ENCODE peak calls at places on chromosomes 5 and 9, in seven cellular contexts. One of them, this sample, is unnamed.

GRCh38 chr5:5581080-5581479 is 158.6 kb downstream of the ICE1 start:
- DNase-seq in mesenchymal stem cell: no peak
- DNase-seq in H1: no peak
- DNase-seq in IMR-90: no peak
- DNase-seq in trophoblast cell: no peak
- DNase-seq in mesendoderm: no peak
- DNase-seq in neuronal stem cell: no peak
- DNase-seq in this sample: no peak

GRCh38 chr9:75382126-75382525 is 293.8 kb downstream of the OSTF1 start:
- DNase-seq in mesendoderm: no peak
- DNase-seq in IMR-90: no peak
- DNase-seq in H1: no peak
- DNase-seq in neuronal stem cell: no peak
- DNase-seq in mesenchymal stem cell: no peak
- DNase-seq in trophoblast cell: peak; percentile 37
- DNase-seq in this sample: no peak

GRCh38 chr9:122383992-122384461 is 13.2 kb downstream of the PTGS1 start:
- DNase-seq in neuronal stem cell: no peak
- DNase-seq in mesenchymal stem cell: no peak
- DNase-seq in IMR-90: peak; percentile 61
- DNase-seq in mesendoderm: no peak
- DNase-seq in trophoblast cell: no peak
- DNase-seq in H1: no peak
- DNase-seq in this sample: no peak

GRCh38 chr9:18829858-18830257 is 203.2 kb downstream of the SAXO1 start:
- DNase-seq in IMR-90: peak; percentile 15
- DNase-seq in neuronal stem cell: no peak
- DNase-seq in mesendoderm: no peak
- DNase-seq in trophoblast cell: no peak
- DNase-seq in H1: no peak
- DNase-seq in mesenchymal stem cell: no peak
- DNase-seq in this sample: no peak

GRCh38 chr9:96875460-96876142 is 21.3 kb upstream of the ZNF782 start:
- DNase-seq in trophoblast cell: peak; percentile 75
- DNase-seq in IMR-90: peak; percentile 68
- DNase-seq in mesendoderm: peak; percentile 99
- DNase-seq in mesenchymal stem cell: peak; percentile 72
- DNase-seq in H1: peak; percentile 93
- DNase-seq in neuronal stem cell: peak; percentile 88
- DNase-seq in this sample: peak; percentile 97

GRCh38 chr5:127997131-127997775 is 86.3 kb upstream of the SLC12A2 start:
- DNase-seq in H1: no peak
- DNase-seq in mesenchymal stem cell: no peak
- DNase-seq in trophoblast cell: no peak
- DNase-seq in IMR-90: no peak
- DNase-seq in mesendoderm: peak; percentile 12
- DNase-seq in neuronal stem cell: no peak
- DNase-seq in this sample: no peak

GRCh38 chr5:20231040-20231439 is 243.0 kb upstream of the CDH18 start:
- DNase-seq in H1: no peak
- DNase-seq in mesenchymal stem cell: no peak
- DNase-seq in trophoblast cell: no peak
- DNase-seq in neuronal stem cell: no peak
- DNase-seq in mesendoderm: no peak
- DNase-seq in IMR-90: peak; percentile 0
- DNase-seq in this sample: no peak

GRCh38 chr9:5784526-5785315 is 48.2 kb downstream of the ERMP1 start:
- DNase-seq in mesendoderm: peak; percentile 53
- DNase-seq in neuronal stem cell: no peak
- DNase-seq in mesenchymal stem cell: peak; percentile 80
- DNase-seq in IMR-90: no peak
- DNase-seq in trophoblast cell: peak; percentile 52
- DNase-seq in H1: no peak
- DNase-seq in this sample: no peak

GRCh38 chr9:128998462-128998861 is 29.7 kb downstream of the SH3GLB2 start:
- DNase-seq in neuronal stem cell: no peak
- DNase-seq in mesenchymal stem cell: no peak
- DNase-seq in IMR-90: no peak
- DNase-seq in trophoblast cell: no peak
- DNase-seq in mesendoderm: no peak
- DNase-seq in H1: no peak
- DNase-seq in this sample: no peak

GRCh38 chr9:98584059-98584458 is 124.7 kb downstream of the GABBR2 start:
- DNase-seq in neuronal stem cell: no peak
- DNase-seq in trophoblast cell: no peak
- DNase-seq in mesendoderm: no peak
- DNase-seq in IMR-90: no peak
- DNase-seq in mesenchymal stem cell: no peak
- DNase-seq in H1: no peak
- DNase-seq in this sample: no peak

GRCh38 chr9:124054671-124055212 is 43.2 kb downstream of the LHX2 start:
- DNase-seq in H1: no peak
- DNase-seq in mesenchymal stem cell: peak; percentile 91
- DNase-seq in neuronal stem cell: no peak
- DNase-seq in IMR-90: peak; percentile 90
- DNase-seq in trophoblast cell: peak; percentile 68
- DNase-seq in mesendoderm: peak; percentile 53
- DNase-seq in this sample: no peak

GRCh38 chr9:14301582-14301981 is 12.4 kb downstream of the NFIB start:
- DNase-seq in mesendoderm: peak; percentile 69
- DNase-seq in mesenchymal stem cell: no peak
- DNase-seq in H1: no peak
- DNase-seq in neuronal stem cell: no peak
- DNase-seq in IMR-90: no peak
- DNase-seq in trophoblast cell: no peak
- DNase-seq in this sample: no peak

GRCh38 chr9:92734931-92735906 is 29.4 kb downstream of the BICD2 start:
- DNase-seq in trophoblast cell: peak; percentile 84
- DNase-seq in H1: no peak
- DNase-seq in neuronal stem cell: no peak
- DNase-seq in mesenchymal stem cell: no peak
- DNase-seq in IMR-90: no peak
- DNase-seq in mesendoderm: no peak
- DNase-seq in this sample: peak; percentile 23

GRCh38 chr5:126745259-126745992 is 31.5 kb upstream of the LMNB1 start:
- DNase-seq in mesenchymal stem cell: no peak
- DNase-seq in H1: no peak
- DNase-seq in neuronal stem cell: no peak
- DNase-seq in trophoblast cell: peak; percentile 97
- DNase-seq in IMR-90: no peak
- DNase-seq in mesendoderm: peak; percentile 96
- DNase-seq in this sample: peak; percentile 39

GRCh38 chr9:36174731-36175130 is 5.5 kb downstream of the CCIN start:
- DNase-seq in mesendoderm: peak; percentile 57
- DNase-seq in mesenchymal stem cell: no peak
- DNase-seq in trophoblast cell: peak; percentile 89
- DNase-seq in neuronal stem cell: no peak
- DNase-seq in H1: no peak
- DNase-seq in IMR-90: no peak
- DNase-seq in this sample: no peak

GRCh38 chr9:107932036-107932435 is 442.5 kb upstream of the KLF4 start:
- DNase-seq in mesenchymal stem cell: peak; percentile 73
- DNase-seq in neuronal stem cell: no peak
- DNase-seq in trophoblast cell: peak; percentile 46
- DNase-seq in mesendoderm: no peak
- DNase-seq in H1: no peak
- DNase-seq in IMR-90: peak; percentile 72
- DNase-seq in this sample: no peak

GRCh38 chr5:14039063-14039462 is 94.6 kb upstream of the DNAH5 start:
- DNase-seq in neuronal stem cell: no peak
- DNase-seq in mesenchymal stem cell: peak; percentile 46
- DNase-seq in trophoblast cell: peak; percentile 69
- DNase-seq in H1: no peak
- DNase-seq in IMR-90: peak; percentile 51
- DNase-seq in mesendoderm: no peak
- DNase-seq in this sample: no peak

GRCh38 chr5:172577510-172577909 is 63.6 kb upstream of the NEURL1B start:
- DNase-seq in mesendoderm: no peak
- DNase-seq in trophoblast cell: no peak
- DNase-seq in neuronal stem cell: no peak
- DNase-seq in mesenchymal stem cell: no peak
- DNase-seq in H1: no peak
- DNase-seq in IMR-90: no peak
- DNase-seq in this sample: no peak

GRCh38 chr9:92223758-92224157 is 69.7 kb downstream of the IARS1 start:
- DNase-seq in mesenchymal stem cell: no peak
- DNase-seq in IMR-90: no peak
- DNase-seq in neuronal stem cell: no peak
- DNase-seq in H1: no peak
- DNase-seq in mesendoderm: no peak
- DNase-seq in trophoblast cell: no peak
- DNase-seq in this sample: no peak

GRCh38 chr9:77457916-77458592 is 190.1 kb downstream of the GNA14 start:
- DNase-seq in H1: peak; percentile 77
- DNase-seq in mesenchymal stem cell: peak; percentile 75
- DNase-seq in IMR-90: peak; percentile 60
- DNase-seq in mesendoderm: peak; percentile 86
- DNase-seq in neuronal stem cell: peak; percentile 70
- DNase-seq in trophoblast cell: peak; percentile 85
- DNase-seq in this sample: peak; percentile 80

GRCh38 chr5:51468196-51468595 is 84.9 kb downstream of the ISL1 start:
- DNase-seq in H1: no peak
- DNase-seq in mesenchymal stem cell: peak; percentile 65
- DNase-seq in IMR-90: no peak
- DNase-seq in trophoblast cell: peak; percentile 0
- DNase-seq in mesendoderm: no peak
- DNase-seq in neuronal stem cell: no peak
- DNase-seq in this sample: no peak

GRCh38 chr5:354581-355378 is 33.3 kb downstream of the AHRR start:
- DNase-seq in mesendoderm: no peak
- DNase-seq in trophoblast cell: no peak
- DNase-seq in H1: no peak
- DNase-seq in mesenchymal stem cell: no peak
- DNase-seq in IMR-90: no peak
- DNase-seq in neuronal stem cell: no peak
- DNase-seq in this sample: peak; percentile 19

GRCh38 chr9:70935856-70936255 is 185.6 kb downstream of the TRPM3 start:
- DNase-seq in neuronal stem cell: no peak
- DNase-seq in IMR-90: no peak
- DNase-seq in H1: no peak
- DNase-seq in trophoblast cell: no peak
- DNase-seq in mesenchymal stem cell: no peak
- DNase-seq in mesendoderm: no peak
- DNase-seq in this sample: no peak

GRCh38 chr5:176594554-176594953 is 15.4 kb downstream of the GPRIN1 start:
- DNase-seq in trophoblast cell: no peak
- DNase-seq in H1: no peak
- DNase-seq in neuronal stem cell: no peak
- DNase-seq in mesenchymal stem cell: no peak
- DNase-seq in IMR-90: no peak
- DNase-seq in mesendoderm: no peak
- DNase-seq in this sample: no peak

GRCh38 chr9:35407846-35408245 is 82.1 kb upstream of the RUSC2 start:
- DNase-seq in mesenchymal stem cell: no peak
- DNase-seq in mesendoderm: no peak
- DNase-seq in IMR-90: no peak
- DNase-seq in neuronal stem cell: no peak
- DNase-seq in trophoblast cell: no peak
- DNase-seq in H1: no peak
- DNase-seq in this sample: no peak

GRCh38 chr9:111078391-111079038 is 40.2 kb upstream of the LPAR1 start:
- DNase-seq in mesenchymal stem cell: peak; percentile 15
- DNase-seq in trophoblast cell: peak; percentile 12
- DNase-seq in H1: no peak
- DNase-seq in neuronal stem cell: no peak
- DNase-seq in IMR-90: peak; percentile 58
- DNase-seq in mesendoderm: no peak
- DNase-seq in this sample: no peak

GRCh38 chr9:111076519-111076918 is 38.2 kb upstream of the LPAR1 start:
- DNase-seq in neuronal stem cell: no peak
- DNase-seq in mesenchymal stem cell: no peak
- DNase-seq in mesendoderm: no peak
- DNase-seq in IMR-90: no peak
- DNase-seq in trophoblast cell: no peak
- DNase-seq in H1: no peak
- DNase-seq in this sample: no peak

GRCh38 chr9:111076043-111076442 is 37.8 kb upstream of the LPAR1 start:
- DNase-seq in mesenchymal stem cell: no peak
- DNase-seq in IMR-90: no peak
- DNase-seq in mesendoderm: no peak
- DNase-seq in neuronal stem cell: no peak
- DNase-seq in H1: no peak
- DNase-seq in trophoblast cell: no peak
- DNase-seq in this sample: no peak

GRCh38 chr9:111069233-111069632 is 31.0 kb upstream of the LPAR1 start:
- DNase-seq in IMR-90: no peak
- DNase-seq in neuronal stem cell: no peak
- DNase-seq in trophoblast cell: no peak
- DNase-seq in H1: no peak
- DNase-seq in mesendoderm: no peak
- DNase-seq in mesenchymal stem cell: no peak
- DNase-seq in this sample: no peak

GRCh38 chr9:111074395-111074794 is 36.1 kb upstream of the LPAR1 start:
- DNase-seq in mesenchymal stem cell: no peak
- DNase-seq in mesendoderm: peak; percentile 5
- DNase-seq in IMR-90: no peak
- DNase-seq in neuronal stem cell: no peak
- DNase-seq in trophoblast cell: no peak
- DNase-seq in H1: no peak
- DNase-seq in this sample: no peak
- H3K79me1 ChIP-seq in mesenchymal stem cell: no peaks in the 10 kb centered on the region
- H3K79me1 ChIP-seq in mesendoderm: no peaks in the 10 kb centered on the region
- H3K79me1 ChIP-seq in IMR-90: no peaks in the 10 kb centered on the region
- H3K79me1 ChIP-seq in neuronal stem cell: peaks cover 2% of the 10 kb centered on the region
- H3K79me1 ChIP-seq in trophoblast cell: no peaks in the 10 kb centered on the region
- H3K79me1 ChIP-seq in H1: no peaks in the 10 kb centered on the region
- H3K79me1 ChIP-seq in this sample: no peaks in the 10 kb centered on the region

GRCh38 chr5:102855684-102856373 is 100.7 kb downstream of the PAM start:
- DNase-seq in trophoblast cell: no peak
- DNase-seq in mesendoderm: no peak
- DNase-seq in mesenchymal stem cell: no peak
- DNase-seq in H1: no peak
- DNase-seq in IMR-90: no peak
- DNase-seq in neuronal stem cell: no peak
- DNase-seq in this sample: no peak
- H3K4me2 ChIP-seq in trophoblast cell: no peak overlapping the region
- H3K4me2 ChIP-seq in mesendoderm: no peak overlapping the region
- H3K4me2 ChIP-seq in mesenchymal stem cell: no peak overlapping the region
- H3K4me2 ChIP-seq in H1: no peak overlapping the region
- H3K4me2 ChIP-seq in IMR-90: peak overlapping the region; percentile 36
- H3K4me2 ChIP-seq in neuronal stem cell: no peak overlapping the region
- H3K4me2 ChIP-seq in this sample: no peak overlapping the region

DNA sequence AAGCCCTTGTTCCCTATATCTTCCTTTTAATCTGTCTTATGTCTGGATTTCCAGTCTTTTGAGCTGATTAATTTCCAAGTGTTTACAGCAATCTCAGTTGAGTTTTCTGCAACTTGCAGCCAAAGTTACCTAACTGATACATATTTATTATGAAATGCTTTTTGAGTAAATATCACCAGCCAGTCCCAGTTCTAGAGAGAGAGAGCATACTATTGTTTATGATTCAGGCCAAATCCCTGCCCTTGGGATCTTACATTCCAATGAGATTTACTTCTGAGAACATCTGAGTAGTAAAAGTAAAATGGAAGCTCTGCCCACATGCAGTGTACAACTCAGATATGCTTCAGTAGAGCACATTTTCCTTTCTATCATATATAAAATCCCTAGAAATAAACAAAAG is 661.7 kb downstream of the KCTD16 start:
- DNase-seq in IMR-90: no peak
- DNase-seq in neuronal stem cell: no peak
- DNase-seq in trophoblast cell: no peak
- DNase-seq in mesendoderm: no peak
- DNase-seq in mesenchymal stem cell: no peak
- DNase-seq in H1: no peak
- DNase-seq in this sample: no peak
- H3K79me1 ChIP-seq in IMR-90: no peaks in the 10 kb centered on the region
- H3K79me1 ChIP-seq in neuronal stem cell: no peaks in the 10 kb centered on the region
- H3K79me1 ChIP-seq in trophoblast cell: no peaks in the 10 kb centered on the region
- H3K79me1 ChIP-seq in mesendoderm: no peaks in the 10 kb centered on the region
- H3K79me1 ChIP-seq in mesenchymal stem cell: no peaks in the 10 kb centered on the region
- H3K79me1 ChIP-seq in H1: no peaks in the 10 kb centered on the region
- H3K79me1 ChIP-seq in this sample: no peaks in the 10 kb centered on the region

GRCh38 chr9:81588148-81588874 is 101.0 kb downstream of the TLE1 start:
- DNase-seq in mesenchymal stem cell: peak; percentile 82
- DNase-seq in H1: no peak
- DNase-seq in neuronal stem cell: no peak
- DNase-seq in mesendoderm: no peak
- DNase-seq in trophoblast cell: peak; percentile 59
- DNase-seq in IMR-90: peak; percentile 74
- DNase-seq in this sample: no peak
- H3K4me2 ChIP-seq in mesenchymal stem cell: peak overlapping the region; percentile 45
- H3K4me2 ChIP-seq in H1: no peak overlapping the region
- H3K4me2 ChIP-seq in neuronal stem cell: no peak overlapping the region
- H3K4me2 ChIP-seq in mesendoderm: no peak overlapping the region
- H3K4me2 ChIP-seq in trophoblast cell: no peak overlapping the region
- H3K4me2 ChIP-seq in IMR-90: peak overlapping the region; percentile 13
- H3K4me2 ChIP-seq in this sample: no peak overlapping the region